ENCODE peak calls at places on chromosomes 16 and 17, in eight cellular contexts. One of them, this sample, is unnamed.

GRCh38 chr16:48687421-48688038 is 77.5 kb upstream of the N4BP1 start:
- DNase-seq in BJ: peak
- DNase-seq in osteocyte: no peak
- DNase-seq in HFFc6: peak
- DNase-seq in WTC11: peak
- DNase-seq in H9: peak
- DNase-seq in foreskin fibroblast: peak
- DNase-seq in heart right ventricle: peak
- DNase-seq in this sample: peak

GRCh38 chr17:7667616-7668406 is 17.1 kb downstream of the ATP1B2 start:
- DNase-seq in BJ: no peak
- DNase-seq in osteocyte: no peak
- DNase-seq in HFFc6: no peak
- DNase-seq in WTC11: no peak
- DNase-seq in H9: no peak
- DNase-seq in foreskin fibroblast: no peak
- DNase-seq in heart right ventricle: no peak
- DNase-seq in this sample: no peak

GRCh38 chr17:29567362-29568330 is 809 bp upstream of the ABHD15 start:
- DNase-seq in BJ: no peak
- DNase-seq in osteocyte: peak
- DNase-seq in HFFc6: peak
- DNase-seq in WTC11: peak
- DNase-seq in H9: peak
- DNase-seq in foreskin fibroblast: peak
- DNase-seq in heart right ventricle: peak
- DNase-seq in this sample: no peak

GRCh38 chr16:69187891-69188451 is 1.0 kb downstream of the SNTB2 start:
- DNase-seq in BJ: no peak
- DNase-seq in osteocyte: no peak
- DNase-seq in HFFc6: peak
- DNase-seq in WTC11: peak
- DNase-seq in H9: no peak
- DNase-seq in foreskin fibroblast: no peak
- DNase-seq in heart right ventricle: peak
- DNase-seq in this sample: peak

GRCh38 chr17:4967539-4968165 is at the start of gene SPAG7:
- DNase-seq in BJ: peak
- DNase-seq in osteocyte: peak
- DNase-seq in HFFc6: peak
- DNase-seq in WTC11: peak
- DNase-seq in H9: peak
- DNase-seq in foreskin fibroblast: peak
- DNase-seq in heart right ventricle: peak
- DNase-seq in this sample: peak

GRCh38 chr17:42706732-42707131 is 24.4 kb downstream of the CNTNAP1 start:
- DNase-seq in BJ: no peak
- DNase-seq in osteocyte: no peak
- DNase-seq in HFFc6: no peak
- DNase-seq in WTC11: no peak
- DNase-seq in H9: no peak
- DNase-seq in foreskin fibroblast: no peak
- DNase-seq in heart right ventricle: no peak
- DNase-seq in this sample: no peak

GRCh38 chr17:80498920-80499410 is 22.6 kb upstream of the NPTX1 start:
- DNase-seq in BJ: no peak
- DNase-seq in osteocyte: no peak
- DNase-seq in HFFc6: no peak
- DNase-seq in WTC11: no peak
- DNase-seq in H9: no peak
- DNase-seq in foreskin fibroblast: no peak
- DNase-seq in heart right ventricle: no peak
- DNase-seq in this sample: no peak

GRCh38 chr17:50957600-50958575 is 91.7 kb upstream of the TOB1 start:
- DNase-seq in BJ: no peak
- DNase-seq in osteocyte: peak
- DNase-seq in HFFc6: no peak
- DNase-seq in WTC11: no peak
- DNase-seq in H9: no peak
- DNase-seq in foreskin fibroblast: no peak
- DNase-seq in heart right ventricle: no peak
- DNase-seq in this sample: no peak

GRCh38 chr17:80938556-80938955 is 53.1 kb upstream of the CHMP6 start:
- DNase-seq in BJ: no peak
- DNase-seq in osteocyte: no peak
- DNase-seq in HFFc6: no peak
- DNase-seq in WTC11: no peak
- DNase-seq in H9: no peak
- DNase-seq in foreskin fibroblast: no peak
- DNase-seq in heart right ventricle: no peak
- DNase-seq in this sample: no peak

GRCh38 chr17:76193616-76194015 is 46.7 kb downstream of the RNF157 start:
- DNase-seq in BJ: no peak
- DNase-seq in osteocyte: no peak
- DNase-seq in HFFc6: no peak
- DNase-seq in WTC11: no peak
- DNase-seq in H9: no peak
- DNase-seq in foreskin fibroblast: no peak
- DNase-seq in heart right ventricle: no peak
- DNase-seq in this sample: no peak

GRCh38 chr17:65987988-65988387 is 203.9 kb downstream of the CEP112 start:
- DNase-seq in BJ: no peak
- DNase-seq in osteocyte: no peak
- DNase-seq in HFFc6: peak
- DNase-seq in WTC11: peak
- DNase-seq in H9: peak
- DNase-seq in foreskin fibroblast: peak
- DNase-seq in heart right ventricle: no peak
- DNase-seq in this sample: peak

GRCh38 chr17:21376835-21377690 is 906 bp downstream of the KCNJ12 start:
- DNase-seq in BJ: no peak
- DNase-seq in osteocyte: no peak
- DNase-seq in HFFc6: no peak
- DNase-seq in WTC11: peak
- DNase-seq in H9: peak
- DNase-seq in foreskin fibroblast: no peak
- DNase-seq in heart right ventricle: peak
- DNase-seq in this sample: peak

GRCh38 chr17:21376585-21376834 is 353 bp downstream of the KCNJ12 start:
- DNase-seq in BJ: no peak
- DNase-seq in osteocyte: no peak
- DNase-seq in HFFc6: no peak
- DNase-seq in WTC11: no peak
- DNase-seq in H9: peak
- DNase-seq in foreskin fibroblast: no peak
- DNase-seq in heart right ventricle: peak
- DNase-seq in this sample: no peak

GRCh38 chr17:21378553-21378952 is 2.4 kb downstream of the KCNJ12 start:
- DNase-seq in BJ: no peak
- DNase-seq in osteocyte: no peak
- DNase-seq in HFFc6: no peak
- DNase-seq in WTC11: peak
- DNase-seq in H9: peak
- DNase-seq in foreskin fibroblast: no peak
- DNase-seq in heart right ventricle: no peak
- DNase-seq in this sample: no peak

GRCh38 chr17:21379080-21379711 is 3.0 kb downstream of the KCNJ12 start:
- DNase-seq in BJ: no peak
- DNase-seq in osteocyte: no peak
- DNase-seq in HFFc6: no peak
- DNase-seq in WTC11: no peak
- DNase-seq in H9: no peak
- DNase-seq in foreskin fibroblast: no peak
- DNase-seq in heart right ventricle: peak
- DNase-seq in this sample: no peak

DNA sequence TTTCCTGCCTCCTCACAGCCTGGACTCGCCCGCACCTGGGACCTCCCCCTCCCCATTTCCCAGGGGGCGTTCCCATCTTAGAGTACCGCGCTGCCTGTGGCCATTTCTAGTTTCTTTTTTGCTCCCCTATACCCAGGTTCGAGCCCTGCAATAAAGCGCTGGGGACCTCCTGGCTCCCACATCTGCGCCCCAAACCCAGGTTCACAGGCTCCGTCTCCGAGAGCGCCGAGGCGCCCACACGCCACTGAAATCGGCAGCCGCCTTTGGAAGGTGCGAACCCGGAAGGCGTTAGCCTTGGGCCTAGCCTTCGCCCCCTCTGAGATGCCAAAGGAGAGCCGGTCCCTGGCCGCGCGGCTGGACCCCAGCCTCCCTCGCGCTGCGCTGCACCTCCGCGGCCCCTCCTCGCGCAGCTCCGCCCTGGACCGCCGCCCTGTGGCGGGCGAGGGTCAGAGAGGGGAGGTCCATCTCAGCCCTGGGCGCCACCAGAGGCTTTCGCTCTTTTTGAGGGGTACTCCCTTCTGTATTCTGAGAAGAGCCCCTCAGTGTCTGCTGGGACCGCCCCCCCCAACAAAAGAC is 1.8 kb downstream of the KCNJ12 start:
- DNase-seq in BJ: no peak
- DNase-seq in osteocyte: no peak
- DNase-seq in HFFc6: no peak
- DNase-seq in WTC11: peak
- DNase-seq in H9: peak
- DNase-seq in foreskin fibroblast: no peak
- DNase-seq in heart right ventricle: no peak
- DNase-seq in this sample: no peak
- TF ChIP-seq CTCF in BJ: no peak
- TF ChIP-seq CTCF in osteocyte: peak
- TF ChIP-seq CTCF in HFFc6: no peak
- TF ChIP-seq CTCF in WTC11: no peak
- TF ChIP-seq CTCF in H9: peak
- TF ChIP-seq CTCF in foreskin fibroblast: no peak
- TF ChIP-seq CTCF in heart right ventricle: no peak
- TF ChIP-seq CTCF in this sample: no peak

GRCh38 chr16:50821586-50821985 is 79.7 kb downstream of the CYLD start:
- DNase-seq in BJ: no peak
- DNase-seq in osteocyte: peak
- DNase-seq in HFFc6: peak
- DNase-seq in WTC11: no peak
- DNase-seq in H9: no peak
- DNase-seq in foreskin fibroblast: no peak
- DNase-seq in heart right ventricle: no peak
- DNase-seq in this sample: no peak
- TF ChIP-seq CTCF in BJ: peak
- TF ChIP-seq CTCF in osteocyte: no peak
- TF ChIP-seq CTCF in HFFc6: peak
- TF ChIP-seq CTCF in WTC11: no peak
- TF ChIP-seq CTCF in H9: peak
- TF ChIP-seq CTCF in foreskin fibroblast: peak
- TF ChIP-seq CTCF in heart right ventricle: no peak
- TF ChIP-seq CTCF in this sample: no peak

GRCh38 chr16:73187163-73187562 is 139.2 kb upstream of the ZFHX3 start:
- DNase-seq in BJ: no peak
- DNase-seq in osteocyte: no peak
- DNase-seq in HFFc6: no peak
- DNase-seq in WTC11: no peak
- DNase-seq in H9: no peak
- DNase-seq in foreskin fibroblast: no peak
- DNase-seq in heart right ventricle: no peak
- DNase-seq in this sample: no peak
- TF ChIP-seq CTCF in BJ: no peak
- TF ChIP-seq CTCF in osteocyte: no peak
- TF ChIP-seq CTCF in HFFc6: no peak
- TF ChIP-seq CTCF in WTC11: no peak
- TF ChIP-seq CTCF in H9: no peak
- TF ChIP-seq CTCF in foreskin fibroblast: no peak
- TF ChIP-seq CTCF in heart right ventricle: no peak
- TF ChIP-seq CTCF in this sample: no peak

GRCh38 chr16:63789603-63790002 is 1332.3 kb downstream of the CDH11 start:
- DNase-seq in BJ: no peak
- DNase-seq in osteocyte: no peak
- DNase-seq in HFFc6: no peak
- DNase-seq in WTC11: no peak
- DNase-seq in H9: no peak
- DNase-seq in foreskin fibroblast: no peak
- DNase-seq in heart right ventricle: no peak
- DNase-seq in this sample: peak
- TF ChIP-seq CTCF in BJ: no peak
- TF ChIP-seq CTCF in osteocyte: no peak
- TF ChIP-seq CTCF in HFFc6: no peak
- TF ChIP-seq CTCF in WTC11: peak
- TF ChIP-seq CTCF in H9: peak
- TF ChIP-seq CTCF in foreskin fibroblast: no peak
- TF ChIP-seq CTCF in heart right ventricle: no peak
- TF ChIP-seq CTCF in this sample: peak

DNA sequence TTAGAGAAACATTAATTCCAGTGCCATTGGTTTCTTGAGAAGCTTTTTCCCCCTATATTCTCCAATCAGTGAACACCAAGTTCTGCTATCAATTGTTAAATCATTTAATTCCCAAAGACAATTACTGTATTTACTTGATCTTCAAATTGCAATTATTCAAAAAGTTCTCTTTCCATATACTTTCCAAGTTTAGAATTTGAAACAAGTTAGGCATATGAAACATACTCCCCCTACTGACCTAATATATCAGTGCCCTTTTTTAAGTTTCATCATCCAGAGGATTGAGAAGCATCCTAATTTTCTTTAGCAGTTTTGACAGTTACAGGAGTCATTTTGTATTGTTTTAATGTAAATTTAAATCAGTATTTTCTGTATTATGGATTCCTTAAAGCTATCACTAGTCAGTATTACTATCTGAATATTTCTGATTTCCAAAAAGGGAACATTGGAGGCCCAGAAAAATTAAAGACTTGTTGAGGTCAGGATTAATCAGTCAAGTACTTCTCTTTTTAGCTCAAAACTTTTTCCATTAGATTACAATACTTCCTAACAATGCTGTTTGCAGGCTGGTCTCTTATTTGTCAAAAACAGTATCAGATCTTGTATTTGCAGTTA is 16.3 kb downstream of the MEIOC start:
- DNase-seq in BJ: peak
- DNase-seq in osteocyte: no peak
- DNase-seq in HFFc6: peak
- DNase-seq in WTC11: no peak
- DNase-seq in H9: no peak
- DNase-seq in foreskin fibroblast: no peak
- DNase-seq in heart right ventricle: no peak
- DNase-seq in this sample: peak
- TF ChIP-seq CTCF in BJ: peak
- TF ChIP-seq CTCF in osteocyte: peak
- TF ChIP-seq CTCF in HFFc6: peak
- TF ChIP-seq CTCF in WTC11: peak
- TF ChIP-seq CTCF in H9: peak
- TF ChIP-seq CTCF in foreskin fibroblast: peak
- TF ChIP-seq CTCF in heart right ventricle: peak
- TF ChIP-seq CTCF in this sample: peak

GRCh38 chr17:72357764-72358365 is 237.0 kb downstream of the SOX9 start:
- DNase-seq in BJ: no peak
- DNase-seq in osteocyte: no peak
- DNase-seq in HFFc6: no peak
- DNase-seq in WTC11: no peak
- DNase-seq in H9: no peak
- DNase-seq in foreskin fibroblast: no peak
- DNase-seq in heart right ventricle: no peak
- DNase-seq in this sample: no peak
- TF ChIP-seq CTCF in BJ: no peak
- TF ChIP-seq CTCF in osteocyte: no peak
- TF ChIP-seq CTCF in HFFc6: no peak
- TF ChIP-seq CTCF in WTC11: no peak
- TF ChIP-seq CTCF in H9: no peak
- TF ChIP-seq CTCF in foreskin fibroblast: no peak
- TF ChIP-seq CTCF in heart right ventricle: no peak
- TF ChIP-seq CTCF in this sample: no peak

This sample was measured in fibroblast of pulmonary artery.